ENCODE peak calls at places on chromosome 7, in five cellular contexts. C is IMR-90, V is H9, B is mesendoderm, P is mesenchymal stem cell. A is an unnamed sample.
A peak's percentile ranks its signal among the peaks of the same experiment; 100 is the strongest.

GRCh38 chr7:15612205-15612604 is 50.4 kb upstream of the AGMO start:
- DNase-seq in C (no peak), V (no peak), P (no peak), B (no peak), A (no peak)

GRCh38 chr7:138370956-138371355 is 89.1 kb upstream of the TRIM24 start:
- DNase-seq in P (no peak), B (no peak), V (no peak), C (no peak), A (no peak)

GRCh38 chr7:25894902-25895791 is 256.9 kb upstream of the NFE2L3 start:
- DNase-seq in C (peak; percentile 2), P (peak; percentile 38), B (peak; percentile 58), V (peak; percentile 70), A (peak; percentile 51)

GRCh38 chr7:41621953-41622831 is 80.7 kb downstream of the INHBA start:
- DNase-seq in C (no peak), P (no peak), V (no peak), B (no peak), A (no peak)

GRCh38 chr7:3157541-3158287 is 114.0 kb upstream of the CARD11 start:
- DNase-seq in B (no peak), C (peak; percentile 6), V (no peak), P (no peak), A (no peak)

GRCh38 chr7:107100824-107101223 is 56.3 kb downstream of the PRKAR2B start:
- DNase-seq in B (no peak), P (no peak), V (no peak), C (no peak), A (no peak)

GRCh38 chr7:23393636-23394035 is 76.7 kb downstream of the IGF2BP3 start:
- DNase-seq in C (no peak), V (no peak), B (no peak), P (no peak), A (no peak)

GRCh38 chr7:32155712-32156111 is 85.5 kb upstream of the PDE1C start:
- DNase-seq in B (no peak), V (no peak), P (peak; percentile 28), C (peak; percentile 28), A (no peak)

GRCh38 chr7:128408709-128409434 is 910 bp downstream of the IMPDH1 start:
- DNase-seq in P (peak; percentile 40), B (peak; percentile 6), V (no peak), C (peak; percentile 31), A (no peak)

GRCh38 chr7:12728192-12728538 is 40.7 kb downstream of the ARL4A start:
- DNase-seq in B (no peak), P (no peak), C (no peak), V (no peak), A (no peak)

GRCh38 chr7:128814496-128814895 is 15.7 kb upstream of the FLNC start:
- DNase-seq in P (no peak), B (no peak), V (no peak), C (no peak), A (no peak)

GRCh38 chr7:38962028-38962427 is 15.7 kb upstream of the POU6F2 start:
- DNase-seq in B (no peak), C (no peak), V (no peak), P (no peak), A (no peak)

GRCh38 chr7:5420841-5421625 is 2.6 kb downstream of the TNRC18 start:
- DNase-seq in C (no peak), V (no peak), B (no peak), P (peak; percentile 23), A (no peak)

GRCh38 chr7:74002474-74003017 is 25.4 kb upstream of the ELN start:
- DNase-seq in P (peak; percentile 65), B (no peak), V (no peak), C (peak; percentile 78), A (no peak)

GRCh38 chr7:111931016-111931517 is 275.1 kb downstream of the DOCK4 start:
- DNase-seq in B (peak; percentile 63), V (peak; percentile 38), C (peak; percentile 75), P (peak; percentile 66), A (peak; percentile 21)
- H4K8ac ChIP-seq in B (no peak overlapping the region), V (no peak overlapping the region), C (peak overlapping the region; percentile 22), P (no peak overlapping the region), A (no peak overlapping the region)

GRCh38 chr7:87876759-87877234 is 504 bp downstream of the DBF4 start:
- DNase-seq in B (peak; percentile 76), C (peak; percentile 61), P (peak; percentile 81), V (peak; percentile 53), A (no peak)
- H2BK5ac ChIP-seq in B (peak overlapping the region; percentile 17), C (peak overlapping the region; percentile 11), P (no peak overlapping the region), V (no peak overlapping the region), A (peak overlapping the region; percentile 94)

GRCh38 chr7:2098056-2098455 is 134.7 kb downstream of the MAD1L1 start:
- DNase-seq in C (no peak), P (no peak), B (no peak), V (no peak), A (no peak)
- H4K8ac ChIP-seq in C (no peak overlapping the region), P (no peak overlapping the region), B (no peak overlapping the region), V (no peak overlapping the region), A (peak overlapping the region; percentile 76)

GRCh38 chr7:139568346-139568675 is 44.8 kb downstream of the CLEC2L start:
- DNase-seq in B (no peak), C (no peak), P (no peak), V (no peak), A (no peak)

GRCh38 chr7:139563856-139564255 is 40.4 kb downstream of the CLEC2L start:
- DNase-seq in P (no peak), V (no peak), C (no peak), B (no peak), A (no peak)

GRCh38 chr7:139566736-139567646 is 43.5 kb downstream of the CLEC2L start:
- DNase-seq in C (no peak), P (no peak), V (no peak), B (peak; percentile 42), A (no peak)

GRCh38 chr7:139567647-139568345 is 44.3 kb downstream of the CLEC2L start:
- DNase-seq in C (no peak), P (no peak), B (no peak), V (no peak), A (no peak)

DNA sequence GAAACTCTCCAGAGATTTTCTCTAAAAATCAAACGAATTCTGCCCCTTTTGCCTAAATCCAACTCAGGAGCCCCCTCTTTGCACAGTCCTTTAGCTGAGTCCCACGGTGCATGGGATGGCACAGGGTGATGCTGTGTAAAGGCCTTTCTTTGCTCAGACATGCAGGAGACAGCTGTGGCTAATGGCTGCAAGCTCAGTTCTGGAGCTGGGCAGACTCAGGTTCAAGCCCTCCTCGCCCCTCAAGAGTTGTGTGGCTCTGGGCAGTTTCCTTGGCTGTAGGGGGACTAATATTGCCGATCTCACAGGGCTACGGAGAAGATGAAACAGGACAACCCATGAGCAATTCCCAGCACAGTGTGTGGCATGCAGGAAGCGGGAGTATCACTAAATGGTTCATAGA is 42.6 kb downstream of the CLEC2L start:
- DNase-seq in V (no peak), B (no peak), C (no peak), P (no peak), A (no peak)
- H2BK5ac ChIP-seq in V (no peak overlapping the region), B (no peak overlapping the region), C (no peak overlapping the region), P (no peak overlapping the region), A (no peak overlapping the region)

DNA sequence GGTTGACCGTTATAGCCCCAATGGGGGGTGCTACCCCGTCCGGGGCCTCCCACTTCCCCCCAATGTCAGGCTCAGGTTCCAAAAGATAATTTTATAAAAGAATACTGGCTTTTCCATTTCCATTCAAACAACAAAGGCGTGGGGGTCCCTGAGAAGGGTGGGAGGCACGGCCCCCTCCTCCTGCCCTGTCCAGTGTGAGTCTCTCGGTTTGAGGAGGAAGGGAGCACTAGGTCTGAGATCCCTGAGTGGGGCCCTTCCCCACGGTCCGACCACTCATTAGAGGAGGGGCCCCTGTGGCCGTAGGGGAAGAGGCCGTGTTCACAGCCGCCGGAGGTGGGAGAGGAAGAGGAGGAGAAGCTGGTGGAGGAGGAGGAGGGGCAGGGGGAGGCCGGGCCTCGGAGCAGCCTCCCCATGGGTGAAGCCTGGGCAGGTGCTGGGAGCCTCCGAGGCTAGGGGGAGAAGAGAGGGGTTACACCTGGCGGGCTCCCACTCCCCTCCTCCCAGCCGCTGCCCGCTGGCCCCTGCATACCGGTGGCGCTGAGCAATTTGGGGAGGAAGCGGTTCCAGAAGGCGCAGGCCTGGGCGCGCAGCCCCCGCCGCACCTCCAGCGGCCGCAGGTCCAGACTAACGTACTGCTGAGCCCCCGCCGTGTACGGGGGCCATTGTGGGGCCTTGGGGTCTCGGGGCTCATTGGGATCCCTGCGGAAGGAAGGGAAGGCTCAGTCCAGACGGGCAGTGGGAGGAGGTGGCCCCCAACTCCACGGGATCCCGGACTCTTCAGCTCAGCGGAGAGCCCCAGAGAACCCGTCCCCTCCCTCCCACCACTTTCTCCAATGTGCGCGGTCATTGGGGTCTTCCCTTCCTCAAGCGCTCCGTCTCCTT is 1.4 kb upstream of the UFSP1 start:
- DNase-seq in C (no peak), P (no peak), V (peak; percentile 56), B (no peak), A (no peak)
- H4K8ac ChIP-seq in C (peak overlapping the region; percentile 91), P (peak overlapping the region; percentile 93), V (no peak overlapping the region), B (no peak overlapping the region), A (peak overlapping the region; percentile 68)

DNA sequence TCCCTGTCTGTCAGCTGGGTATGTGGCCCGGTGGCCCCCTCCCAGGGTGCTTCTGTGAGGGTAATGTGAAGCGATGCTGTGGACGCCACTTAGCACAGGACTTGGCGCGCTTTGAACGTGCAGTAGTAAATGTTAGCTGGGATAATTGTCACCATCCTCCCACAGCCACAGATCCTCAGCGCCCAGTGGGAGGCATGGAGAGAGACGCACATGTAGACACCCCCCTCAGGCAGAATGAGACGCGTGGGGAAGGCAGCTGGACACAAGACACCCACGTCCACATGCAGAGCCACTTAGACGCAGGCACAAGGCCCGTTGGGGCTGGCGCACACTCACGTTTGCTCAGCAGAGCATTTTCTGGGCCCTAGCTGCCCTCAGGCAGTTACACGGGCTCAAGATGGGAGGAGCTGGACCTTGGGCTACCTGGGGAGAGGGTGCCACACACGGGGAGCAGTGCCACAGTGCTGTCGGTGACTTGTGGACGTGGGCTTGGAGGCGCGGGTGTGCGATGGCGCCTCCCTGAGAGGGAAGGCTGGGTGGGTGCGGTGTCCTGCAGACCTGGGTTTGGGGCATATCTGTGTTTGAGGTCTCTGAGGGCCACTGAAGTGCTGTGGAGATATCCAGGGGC is 26.4 kb downstream of the ADCYAP1R1 start:
- DNase-seq in V (no peak), C (no peak), B (no peak), P (no peak), A (no peak)
- H2BK5ac ChIP-seq in V (no peak overlapping the region), C (no peak overlapping the region), B (no peak overlapping the region), P (no peak overlapping the region), A (no peak overlapping the region)

GRCh38 chr7:149764481-149765398 is 8.6 kb downstream of the ZNF467 start:
- DNase-seq in B (peak; percentile 77), C (no peak), P (no peak), V (peak; percentile 75), A (no peak)
- H4K8ac ChIP-seq in B (no peak overlapping the region), C (no peak overlapping the region), P (no peak overlapping the region), V (no peak overlapping the region), A (no peak overlapping the region)

GRCh38 chr7:86058649-86059048 is 585.1 kb upstream of the GRM3 start:
- DNase-seq in B (no peak), P (no peak), C (no peak), V (no peak), A (no peak)
- H2BK5ac ChIP-seq in B (no peak overlapping the region), P (no peak overlapping the region), C (no peak overlapping the region), V (no peak overlapping the region), A (no peak overlapping the region)

A was measured in neuronal stem cell.